ENCODE peak calls at places on chromosomes 5 and 9, in four cellular contexts. One of them, this sample, is unnamed. For H3K36me3, the result is how much of the 10 kb centered on the place peaks cover.

GRCh38 chr5:159902444-159903121 is 13.7 kb upstream of the ADRA1B start:
- DNase-seq in adrenal gland: no peak
- DNase-seq in body of pancreas: no peak
- DNase-seq in stomach: no peak
- DNase-seq in this sample: no peak

GRCh38 chr5:91643796-91644195 is 260.7 kb upstream of the ARRDC3 start:
- DNase-seq in adrenal gland: no peak
- DNase-seq in body of pancreas: no peak
- DNase-seq in stomach: no peak
- DNase-seq in this sample: no peak

GRCh38 chr5:116864157-116864837 is 289.7 kb upstream of the SEMA6A start:
- DNase-seq in adrenal gland: no peak
- DNase-seq in body of pancreas: no peak
- DNase-seq in stomach: no peak
- DNase-seq in this sample: no peak

GRCh38 chr5:142641681-142642080 is 44.2 kb downstream of the FGF1 start:
- DNase-seq in adrenal gland: no peak
- DNase-seq in body of pancreas: no peak
- DNase-seq in stomach: no peak
- DNase-seq in this sample: no peak

GRCh38 chr5:93595420-93596136 is 12.6 kb downstream of the NR2F1 start:
- DNase-seq in adrenal gland: peak
- DNase-seq in body of pancreas: no peak
- DNase-seq in stomach: no peak
- DNase-seq in this sample: no peak

GRCh38 chr9:137973829-137974416 is 96.3 kb downstream of the CACNA1B start:
- DNase-seq in adrenal gland: peak
- DNase-seq in body of pancreas: no peak
- DNase-seq in stomach: peak
- DNase-seq in this sample: no peak

GRCh38 chr9:87285183-87285582 is 212.5 kb upstream of the DAPK1 start:
- DNase-seq in adrenal gland: no peak
- DNase-seq in body of pancreas: peak
- DNase-seq in stomach: peak
- DNase-seq in this sample: no peak

GRCh38 chr5:173304591-173304988 is 23.6 kb downstream of the STC2 start:
- DNase-seq in adrenal gland: no peak
- DNase-seq in body of pancreas: no peak
- DNase-seq in stomach: no peak
- DNase-seq in this sample: no peak

GRCh38 chr5:69137807-69138206 is 29.1 kb upstream of the CCNB1 start:
- DNase-seq in adrenal gland: no peak
- DNase-seq in body of pancreas: no peak
- DNase-seq in stomach: no peak
- DNase-seq in this sample: no peak

GRCh38 chr5:130034872-130035271 is 130.6 kb downstream of the CHSY3 start:
- DNase-seq in adrenal gland: no peak
- DNase-seq in body of pancreas: no peak
- DNase-seq in stomach: no peak
- DNase-seq in this sample: no peak

GRCh38 chr5:148261221-148261620 is 7.4 kb upstream of the SPINK13 start:
- DNase-seq in adrenal gland: no peak
- DNase-seq in body of pancreas: no peak
- DNase-seq in stomach: no peak
- DNase-seq in this sample: no peak

GRCh38 chr9:31140316-31140715 is 1244.1 kb upstream of the ACO1 start:
- DNase-seq in adrenal gland: no peak
- DNase-seq in body of pancreas: no peak
- DNase-seq in stomach: no peak
- DNase-seq in this sample: no peak

GRCh38 chr5:134226441-134227192 is 744 bp upstream of the PPP2CA start:
- DNase-seq in adrenal gland: no peak
- DNase-seq in body of pancreas: peak
- DNase-seq in stomach: peak
- DNase-seq in this sample: no peak

GRCh38 chr5:23303433-23303832 is 204.0 kb upstream of the PRDM9 start:
- DNase-seq in adrenal gland: no peak
- DNase-seq in body of pancreas: no peak
- DNase-seq in stomach: no peak
- DNase-seq in this sample: no peak

GRCh38 chr9:723308-723707 is 118.2 kb upstream of the DMRT1 start:
- DNase-seq in adrenal gland: no peak
- DNase-seq in body of pancreas: no peak
- DNase-seq in stomach: no peak
- DNase-seq in this sample: no peak

GRCh38 chr5:14197056-14197455 is 53.9 kb downstream of the TRIO start:
- DNase-seq in adrenal gland: no peak
- DNase-seq in body of pancreas: no peak
- DNase-seq in stomach: no peak
- DNase-seq in this sample: no peak

GRCh38 chr9:82354260-82354659 is 365.7 kb downstream of the SPATA31D1 start:
- DNase-seq in adrenal gland: no peak
- DNase-seq in body of pancreas: no peak
- DNase-seq in stomach: no peak
- DNase-seq in this sample: no peak

GRCh38 chr5:52771343-52772039 is 16.2 kb upstream of the ITGA1 start:
- DNase-seq in adrenal gland: no peak
- DNase-seq in body of pancreas: no peak
- DNase-seq in stomach: no peak
- DNase-seq in this sample: no peak

GRCh38 chr5:124207118-124207517 is 539.3 kb downstream of the ZNF608 start:
- DNase-seq in adrenal gland: no peak
- DNase-seq in body of pancreas: no peak
- DNase-seq in stomach: no peak
- DNase-seq in this sample: no peak

GRCh38 chr9:2243666-2244555 is 228.8 kb downstream of the SMARCA2 start:
- DNase-seq in adrenal gland: no peak
- DNase-seq in body of pancreas: no peak
- DNase-seq in stomach: no peak
- DNase-seq in this sample: no peak

GRCh38 chr5:21931076-21931475 is 922.1 kb downstream of the CDH12 start:
- DNase-seq in adrenal gland: no peak
- DNase-seq in body of pancreas: no peak
- DNase-seq in stomach: no peak
- DNase-seq in this sample: no peak

GRCh38 chr5:74686962-74687751 is 2.1 kb downstream of the HEXB start:
- DNase-seq in adrenal gland: no peak
- DNase-seq in body of pancreas: no peak
- DNase-seq in stomach: no peak
- DNase-seq in this sample: no peak

DNA sequence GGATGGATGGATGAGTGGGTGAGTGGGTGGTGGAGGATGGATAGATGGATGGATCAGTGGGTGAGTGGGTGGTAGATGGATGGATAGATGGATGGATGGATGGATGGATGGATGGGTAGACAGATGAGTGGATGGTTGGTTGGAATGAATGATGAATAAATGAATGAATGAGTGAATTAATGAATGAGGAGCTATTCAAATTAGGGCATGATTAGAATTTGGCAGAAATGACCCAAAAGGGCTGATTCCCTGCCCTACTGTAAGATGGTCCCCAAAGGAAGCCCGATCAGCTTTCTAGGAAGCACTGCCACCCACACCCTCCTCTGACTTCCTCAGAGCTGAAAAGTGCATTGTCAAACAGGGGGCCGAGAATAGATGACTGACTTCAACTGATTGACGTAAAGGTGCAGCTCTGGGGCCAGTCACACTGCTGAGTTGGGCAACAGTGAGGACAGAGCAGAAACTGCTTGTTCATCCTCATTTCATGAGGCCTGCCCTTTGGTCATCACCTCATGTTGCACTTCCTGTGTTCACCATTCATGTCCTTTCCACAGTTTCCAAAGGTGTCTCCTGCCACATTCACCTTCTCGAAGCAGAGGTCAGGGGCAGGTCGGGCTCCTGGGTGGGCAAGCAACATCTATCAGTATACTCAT is 34.3 kb downstream of the NIPAL4 start:
- DNase-seq in adrenal gland: no peak
- DNase-seq in body of pancreas: peak
- DNase-seq in stomach: no peak
- DNase-seq in this sample: no peak
- H3K36me3 ChIP-seq in adrenal gland: under half
- H3K36me3 ChIP-seq in body of pancreas: under half
- H3K36me3 ChIP-seq in stomach: under half
- H3K36me3 ChIP-seq in this sample: under half

GRCh38 chr5:180811012-180811622 is 8.5 kb upstream of the MGAT1 start:
- DNase-seq in adrenal gland: no peak
- DNase-seq in body of pancreas: no peak
- DNase-seq in stomach: no peak
- DNase-seq in this sample: no peak

GRCh38 chr5:180809403-180810209 is 7.0 kb upstream of the MGAT1 start:
- DNase-seq in adrenal gland: peak
- DNase-seq in body of pancreas: peak
- DNase-seq in stomach: peak
- DNase-seq in this sample: peak

GRCh38 chr5:180813418-180813817 is 10.8 kb upstream of the MGAT1 start:
- DNase-seq in adrenal gland: peak
- DNase-seq in body of pancreas: peak
- DNase-seq in stomach: no peak
- DNase-seq in this sample: no peak

GRCh38 chr5:180810210-180811011 is 7.8 kb upstream of the MGAT1 start:
- DNase-seq in adrenal gland: peak
- DNase-seq in body of pancreas: peak
- DNase-seq in stomach: peak
- DNase-seq in this sample: peak

GRCh38 chr5:180811623-180812119 is 9.1 kb upstream of the MGAT1 start:
- DNase-seq in adrenal gland: peak
- DNase-seq in body of pancreas: no peak
- DNase-seq in stomach: no peak
- DNase-seq in this sample: no peak
- H3K4me3 ChIP-seq in adrenal gland: no peak
- H3K4me3 ChIP-seq in body of pancreas: no peak
- H3K4me3 ChIP-seq in stomach: peak
- H3K4me3 ChIP-seq in this sample: no peak

GRCh38 chr9:89701221-89701798 is 96.5 kb downstream of the GADD45G start:
- DNase-seq in adrenal gland: no peak
- DNase-seq in body of pancreas: no peak
- DNase-seq in stomach: no peak
- DNase-seq in this sample: no peak

GRCh38 chr9:89699646-89700045 is 94.8 kb downstream of the GADD45G start:
- DNase-seq in adrenal gland: no peak
- DNase-seq in body of pancreas: no peak
- DNase-seq in stomach: no peak
- DNase-seq in this sample: no peak

GRCh38 chr9:89705651-89706050 is 100.8 kb downstream of the GADD45G start:
- DNase-seq in adrenal gland: no peak
- DNase-seq in body of pancreas: no peak
- DNase-seq in stomach: no peak
- DNase-seq in this sample: no peak

GRCh38 chr9:89698606-89699005 is 93.8 kb downstream of the GADD45G start:
- DNase-seq in adrenal gland: no peak
- DNase-seq in body of pancreas: no peak
- DNase-seq in stomach: no peak
- DNase-seq in this sample: no peak

DNA sequence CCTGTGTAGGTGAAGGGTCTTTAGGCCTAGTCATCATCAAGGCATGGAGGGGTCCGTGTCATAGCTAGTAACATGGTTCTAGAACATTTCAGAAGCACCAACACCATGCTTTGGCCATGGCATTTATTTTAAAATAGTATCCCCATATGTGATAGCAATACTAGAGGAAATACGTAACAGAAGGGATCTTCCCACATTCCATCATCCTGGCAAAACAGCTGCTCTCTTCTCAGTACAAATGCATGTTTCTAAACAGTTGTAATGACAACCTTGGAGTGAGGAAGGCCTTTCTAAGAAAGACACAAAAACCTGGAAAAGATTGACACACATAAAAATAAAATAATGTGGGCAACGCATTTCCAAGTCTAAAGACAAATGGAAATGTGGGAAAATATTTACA is 97.6 kb downstream of the GADD45G start:
- DNase-seq in adrenal gland: no peak
- DNase-seq in body of pancreas: no peak
- DNase-seq in stomach: no peak
- DNase-seq in this sample: no peak
- TF ChIP-seq POLR2A in adrenal gland: no peak
- TF ChIP-seq POLR2A in body of pancreas: no peak
- TF ChIP-seq POLR2A in stomach: no peak
- TF ChIP-seq POLR2A in this sample: no peak

GRCh38 chr9:5764130-5764868 is 68.6 kb downstream of the ERMP1 start:
- DNase-seq in adrenal gland: no peak
- DNase-seq in body of pancreas: no peak
- DNase-seq in stomach: no peak
- DNase-seq in this sample: no peak

GRCh38 chr9:5762421-5762820 is 70.5 kb downstream of the ERMP1 start:
- DNase-seq in adrenal gland: no peak
- DNase-seq in body of pancreas: no peak
- DNase-seq in stomach: no peak
- DNase-seq in this sample: no peak

GRCh38 chr9:5773324-5773999 is 59.5 kb downstream of the ERMP1 start:
- DNase-seq in adrenal gland: no peak
- DNase-seq in body of pancreas: no peak
- DNase-seq in stomach: no peak
- DNase-seq in this sample: no peak

GRCh38 chr9:5767968-5768932 is 64.7 kb downstream of the ERMP1 start:
- DNase-seq in adrenal gland: no peak
- DNase-seq in body of pancreas: no peak
- DNase-seq in stomach: no peak
- DNase-seq in this sample: no peak
- H3K36me3 ChIP-seq in adrenal gland: under half
- H3K36me3 ChIP-seq in body of pancreas: under half
- H3K36me3 ChIP-seq in stomach: half or more
- H3K36me3 ChIP-seq in this sample: half or more

DNA sequence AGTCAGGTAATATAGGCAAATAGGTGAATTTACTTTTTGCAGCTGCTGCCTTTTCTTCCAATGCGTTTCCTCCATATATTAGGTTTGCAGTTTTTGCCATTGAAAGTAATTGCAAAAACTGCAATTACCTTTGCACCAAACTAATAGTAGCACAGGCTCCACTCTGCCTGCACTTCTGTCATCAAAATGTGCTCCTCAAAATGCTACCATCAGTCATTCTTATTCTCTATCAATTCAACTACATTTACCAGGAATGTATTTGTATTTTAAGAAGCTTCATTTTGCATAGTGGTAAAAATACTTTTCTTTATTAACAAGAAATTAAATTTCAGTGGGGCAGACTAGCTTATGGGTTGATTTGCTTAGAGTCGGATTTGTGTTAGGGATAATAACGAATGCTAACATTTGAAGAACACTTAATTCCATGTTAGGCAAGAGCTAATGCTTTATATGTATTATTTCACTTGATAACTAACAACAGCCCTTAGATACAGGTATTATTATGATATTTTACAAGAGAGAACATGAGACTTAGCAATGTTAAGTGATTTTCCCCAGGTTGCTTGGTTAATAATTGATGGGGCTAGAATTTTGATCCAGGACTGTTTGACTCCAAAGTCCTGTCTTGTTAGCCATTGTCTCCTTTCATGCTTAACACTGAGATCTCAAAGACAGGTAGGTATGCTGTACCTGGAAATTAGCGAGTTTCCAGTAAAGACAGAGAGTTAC is 300.4 kb downstream of the MAN2A1 start:
- DNase-seq in adrenal gland: no peak
- DNase-seq in body of pancreas: no peak
- DNase-seq in stomach: no peak
- DNase-seq in this sample: no peak
- H3K4me3 ChIP-seq in adrenal gland: no peak
- H3K4me3 ChIP-seq in body of pancreas: no peak
- H3K4me3 ChIP-seq in stomach: no peak
- H3K4me3 ChIP-seq in this sample: no peak

This sample was measured in heart left ventricle.